ENCODE peak calls at places on chromosomes 5 and 9, in four cellular contexts. G is naive thymus-derived CD8-positive, alpha-beta T cell; R is NCI-H69; I is RWPE1. L is an unnamed sample.

GRCh38 chr9:91857291-91857781 is 92.7 kb downstream of the ROR2 start:
- DNase-seq in G (no peak), R (no peak), I (no peak), L (no peak)

GRCh38 chr9:132192728-132193127 is 30.9 kb downstream of the NTNG2 start:
- DNase-seq in I (no peak), G (no peak), R (peak; percentile 90), L (no peak)

GRCh38 chr9:114459464-114459863 is 45.8 kb downstream of the WHRN start:
- DNase-seq in G (no peak), R (no peak), I (no peak), L (no peak)

GRCh38 chr5:81826128-81826527 is 75.2 kb upstream of the SSBP2 start:
- DNase-seq in G (no peak), I (no peak), R (peak; percentile 22), L (no peak)

GRCh38 chr5:73450672-73451217 is 2.2 kb upstream of the FOXD1 start:
- DNase-seq in I (no peak), R (no peak), G (no peak), L (no peak)

GRCh38 chr9:131732636-131733340 is 7.1 kb downstream of the RAPGEF1 start:
- DNase-seq in G (peak; percentile 23), I (no peak), R (no peak), L (peak; percentile 42)

GRCh38 chr9:19232830-19233194 is 2.3 kb downstream of the DENND4C start:
- DNase-seq in G (no peak), I (no peak), R (peak; percentile 67), L (no peak)

GRCh38 chr5:71892641-71893340 is 173.7 kb downstream of the CARTPT start:
- DNase-seq in I (no peak), G (no peak), R (peak; percentile 72), L (no peak)

GRCh38 chr5:133753856-133754255 is 141.5 kb upstream of the FSTL4 start:
- DNase-seq in I (peak; percentile 85), R (peak; percentile 67), G (no peak), L (no peak)

GRCh38 chr5:43661102-43661501 is 58.1 kb downstream of the NNT start:
- DNase-seq in G (no peak), I (no peak), R (peak; percentile 52), L (peak; percentile 8)

GRCh38 chr5:124744170-124744911 is 2.1 kb downstream of the ZNF608 start:
- DNase-seq in I (no peak), G (no peak), R (peak; percentile 85), L (no peak)

GRCh38 chr5:72814104-72814503 is 2.4 kb upstream of the TNPO1 start:
- DNase-seq in R (no peak), G (no peak), I (no peak), L (no peak)

GRCh38 chr5:2207966-2208544 is 325.3 kb upstream of the IRX4 start:
- DNase-seq in I (peak; percentile 39), R (no peak), G (no peak), L (no peak)

GRCh38 chr5:170404398-170404797 is 15.2 kb upstream of the KCNMB1 start:
- DNase-seq in G (no peak), I (no peak), R (no peak), L (no peak)

GRCh38 chr9:124284940-124285441 is 27.2 kb downstream of the NEK6 start:
- DNase-seq in R (no peak), I (no peak), G (no peak), L (no peak)

GRCh38 chr5:72082048-72082447 is 25.2 kb upstream of the MAP1B start:
- DNase-seq in I (no peak), R (no peak), G (no peak), L (no peak)

GRCh38 chr9:13529321-13530104 is 250.0 kb upstream of the MPDZ start:
- DNase-seq in I (peak; percentile 15), G (no peak), R (peak; percentile 98), L (no peak)

GRCh38 chr5:145760660-145761059 is 74.5 kb downstream of the PRELID2 start:
- DNase-seq in G (no peak), R (no peak), I (no peak), L (no peak)

GRCh38 chr9:73753171-73753570 is 601.5 kb downstream of the ANXA1 start:
- DNase-seq in R (no peak), I (no peak), G (no peak), L (no peak)

L was measured in activated naive CD4-positive, alpha-beta T cell treated with Interleukin-2 at 50 U/mL for 16 hours.